ENCODE peak calls at places on chromosome 15, in six cellular contexts. One of them, this sample, is unnamed.

GRCh38 chr15:99969261-99969960 is 236.2 kb upstream of the LYSMD4 start:
- DNase-seq in HCT116: no peak
- DNase-seq in HepG2: no peak
- DNase-seq in spleen: peak
- DNase-seq in uterus: no peak
- DNase-seq in NB4: no peak
- DNase-seq in this sample: no peak

GRCh38 chr15:23497710-23498111 is 50.7 kb upstream of the GOLGA6L2 start:
- DNase-seq in HCT116: no peak
- DNase-seq in HepG2: no peak
- DNase-seq in spleen: no peak
- DNase-seq in uterus: no peak
- DNase-seq in NB4: peak
- DNase-seq in this sample: no peak

GRCh38 chr15:77023576-77024272 is 28.8 kb downstream of the PSTPIP1 start:
- DNase-seq in HCT116: no peak
- DNase-seq in HepG2: no peak
- DNase-seq in spleen: peak
- DNase-seq in uterus: peak
- DNase-seq in NB4: no peak
- DNase-seq in this sample: peak

GRCh38 chr15:66293085-66293418 is 316 bp upstream of the DIS3L start:
- DNase-seq in HCT116: no peak
- DNase-seq in HepG2: no peak
- DNase-seq in spleen: no peak
- DNase-seq in uterus: no peak
- DNase-seq in NB4: peak
- DNase-seq in this sample: no peak

GRCh38 chr15:84656972-84657371 is 1.0 kb downstream of the NMB start:
- DNase-seq in HCT116: no peak
- DNase-seq in HepG2: no peak
- DNase-seq in spleen: no peak
- DNase-seq in uterus: no peak
- DNase-seq in NB4: no peak
- DNase-seq in this sample: no peak

GRCh38 chr15:31264534-31265089 is 62.0 kb upstream of the KLF13 start:
- DNase-seq in HCT116: no peak
- DNase-seq in HepG2: no peak
- DNase-seq in spleen: no peak
- DNase-seq in uterus: no peak
- DNase-seq in NB4: no peak
- DNase-seq in this sample: no peak

GRCh38 chr15:75238150-75238549 is 20.0 kb upstream of the GOLGA6C start:
- DNase-seq in HCT116: no peak
- DNase-seq in HepG2: no peak
- DNase-seq in spleen: peak
- DNase-seq in uterus: peak
- DNase-seq in NB4: no peak
- DNase-seq in this sample: no peak

GRCh38 chr15:36936652-36937051 is 163.7 kb downstream of the MEIS2 start:
- DNase-seq in HCT116: no peak
- DNase-seq in HepG2: no peak
- DNase-seq in spleen: no peak
- DNase-seq in uterus: no peak
- DNase-seq in NB4: no peak
- DNase-seq in this sample: no peak

GRCh38 chr15:74414603-74415338 is 19.0 kb downstream of the SEMA7A start:
- DNase-seq in HCT116: no peak
- DNase-seq in HepG2: no peak
- DNase-seq in spleen: no peak
- DNase-seq in uterus: no peak
- DNase-seq in NB4: peak
- DNase-seq in this sample: no peak

GRCh38 chr15:26628879-26629529 is 143.9 kb downstream of the GABRB3 start:
- DNase-seq in HCT116: no peak
- DNase-seq in HepG2: no peak
- DNase-seq in spleen: peak
- DNase-seq in uterus: peak
- DNase-seq in NB4: no peak
- DNase-seq in this sample: peak

GRCh38 chr15:72835289-72835890 is 51.8 kb upstream of the ADPGK start:
- DNase-seq in HCT116: peak
- DNase-seq in HepG2: peak
- DNase-seq in spleen: no peak
- DNase-seq in uterus: no peak
- DNase-seq in NB4: peak
- DNase-seq in this sample: no peak

GRCh38 chr15:79661411-79661810 is 229.3 kb downstream of the MINAR1 start:
- DNase-seq in HCT116: no peak
- DNase-seq in HepG2: no peak
- DNase-seq in spleen: no peak
- DNase-seq in uterus: no peak
- DNase-seq in NB4: no peak
- DNase-seq in this sample: no peak

GRCh38 chr15:59165726-59166125 is 40.9 kb upstream of the LDHAL6B start:
- DNase-seq in HCT116: no peak
- DNase-seq in HepG2: no peak
- DNase-seq in spleen: no peak
- DNase-seq in uterus: no peak
- DNase-seq in NB4: no peak
- DNase-seq in this sample: no peak

DNA sequence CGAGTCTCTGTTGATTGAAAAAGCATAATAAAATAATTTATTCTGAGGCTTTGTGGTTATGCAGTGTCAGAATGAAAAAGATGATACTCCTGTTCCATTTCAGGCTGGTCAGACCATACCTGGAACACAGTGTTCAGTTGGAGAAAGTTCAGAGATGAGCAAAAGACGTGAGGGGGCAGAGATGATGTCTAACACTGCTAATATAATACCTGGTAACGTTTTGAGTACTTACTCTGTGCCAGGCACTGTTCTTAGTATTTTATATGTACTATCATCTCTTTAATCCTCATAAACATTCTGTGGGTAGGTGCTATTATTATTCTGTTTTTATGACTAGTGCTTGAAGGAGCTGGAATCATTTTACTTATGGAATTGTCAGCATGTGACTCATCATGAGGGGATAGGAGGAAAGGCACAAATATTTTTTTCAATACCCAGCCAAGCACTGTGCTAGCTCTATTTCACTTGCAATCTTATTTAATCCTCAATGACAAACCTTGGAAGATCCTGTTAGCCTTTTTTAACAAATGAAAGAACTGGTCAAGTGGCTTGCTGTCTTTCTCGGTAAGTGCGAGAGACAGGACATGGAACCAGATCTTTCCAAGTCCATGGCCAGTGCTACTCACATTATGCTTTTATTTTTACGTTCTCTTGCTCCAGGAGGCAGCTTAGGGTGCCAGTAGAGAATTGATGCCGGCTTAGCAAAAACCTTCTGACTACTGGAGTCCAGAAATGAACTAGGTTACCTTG is 31.9 kb downstream of the IQGAP1 start:
- DNase-seq in HCT116: no peak
- DNase-seq in HepG2: no peak
- DNase-seq in spleen: no peak
- DNase-seq in uterus: no peak
- DNase-seq in NB4: no peak
- DNase-seq in this sample: no peak
- TF ChIP-seq POLR2A in HCT116: no peak
- TF ChIP-seq POLR2A in HepG2: no peak
- TF ChIP-seq POLR2A in spleen: no peak
- TF ChIP-seq POLR2A in uterus: peak
- TF ChIP-seq POLR2A in NB4: no peak
- TF ChIP-seq POLR2A in this sample: no peak

GRCh38 chr15:43209059-43209824 is 11.6 kb downstream of the EPB42 start:
- DNase-seq in HCT116: no peak
- DNase-seq in HepG2: peak
- DNase-seq in spleen: no peak
- DNase-seq in uterus: no peak
- DNase-seq in NB4: peak
- DNase-seq in this sample: no peak
- TF ChIP-seq CTCF in HCT116: no peak
- TF ChIP-seq CTCF in HepG2: peak
- TF ChIP-seq CTCF in spleen: no peak
- TF ChIP-seq CTCF in uterus: no peak
- TF ChIP-seq CTCF in NB4: peak
- TF ChIP-seq CTCF in this sample: no peak

DNA sequence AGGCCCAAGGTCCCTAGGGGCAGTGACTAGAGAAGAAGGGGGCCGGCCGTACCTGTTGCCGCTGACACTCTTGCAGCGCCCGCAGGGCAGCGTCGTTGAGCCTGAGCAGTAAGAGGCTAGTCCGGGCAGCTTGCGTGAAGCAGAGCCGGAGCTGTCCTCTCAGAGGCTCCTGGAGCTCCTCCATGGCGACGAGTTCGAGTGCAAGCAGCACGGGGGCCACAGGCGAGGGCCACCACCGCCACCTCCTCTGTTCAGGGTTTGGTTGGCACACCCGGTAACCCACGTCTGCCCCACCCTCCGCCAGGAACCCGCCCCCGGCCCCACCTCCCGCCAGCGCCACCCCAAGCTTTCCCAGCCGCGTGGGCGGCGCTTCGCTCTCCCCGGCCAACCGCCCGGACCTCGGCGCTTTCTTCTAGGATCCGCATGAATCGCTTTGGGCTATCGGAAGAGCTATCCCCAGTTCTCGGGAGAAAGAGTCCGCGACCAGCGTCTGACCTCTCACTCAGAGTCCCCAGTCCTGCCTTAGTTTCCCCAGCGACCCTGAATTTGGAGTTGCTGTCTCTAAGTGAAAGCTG is at the start of gene ELL3:
- DNase-seq in HCT116: peak
- DNase-seq in HepG2: peak
- DNase-seq in spleen: peak
- DNase-seq in uterus: peak
- DNase-seq in NB4: peak
- DNase-seq in this sample: peak
- TF ChIP-seq POLR2A in HCT116: peak
- TF ChIP-seq POLR2A in HepG2: peak
- TF ChIP-seq POLR2A in spleen: no peak
- TF ChIP-seq POLR2A in uterus: no peak
- TF ChIP-seq POLR2A in NB4: peak
- TF ChIP-seq POLR2A in this sample: no peak

DNA sequence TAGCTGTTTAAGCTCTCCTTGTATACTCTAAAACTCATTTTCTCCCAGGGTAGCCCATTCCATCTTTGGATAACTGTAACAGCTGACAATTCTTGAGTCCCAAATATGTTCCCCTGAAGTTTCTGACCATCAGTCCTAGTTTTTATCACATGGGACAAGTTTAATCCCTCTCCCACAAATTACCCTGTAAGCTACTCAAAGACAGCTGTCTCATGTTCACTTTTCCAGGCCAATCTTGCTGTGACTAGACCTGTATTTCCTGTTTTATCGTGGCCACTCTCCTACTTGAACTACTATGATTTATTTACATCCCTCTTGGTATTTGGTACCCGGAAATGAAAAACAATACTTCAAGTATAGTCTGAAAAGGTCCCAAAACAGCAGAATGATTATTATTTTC is 95.0 kb upstream of the MEX3B start:
- DNase-seq in HCT116: no peak
- DNase-seq in HepG2: no peak
- DNase-seq in spleen: no peak
- DNase-seq in uterus: no peak
- DNase-seq in NB4: no peak
- DNase-seq in this sample: no peak
- TF ChIP-seq CTCF in HCT116: no peak
- TF ChIP-seq CTCF in HepG2: no peak
- TF ChIP-seq CTCF in spleen: no peak
- TF ChIP-seq CTCF in uterus: no peak
- TF ChIP-seq CTCF in NB4: no peak
- TF ChIP-seq CTCF in this sample: no peak

DNA sequence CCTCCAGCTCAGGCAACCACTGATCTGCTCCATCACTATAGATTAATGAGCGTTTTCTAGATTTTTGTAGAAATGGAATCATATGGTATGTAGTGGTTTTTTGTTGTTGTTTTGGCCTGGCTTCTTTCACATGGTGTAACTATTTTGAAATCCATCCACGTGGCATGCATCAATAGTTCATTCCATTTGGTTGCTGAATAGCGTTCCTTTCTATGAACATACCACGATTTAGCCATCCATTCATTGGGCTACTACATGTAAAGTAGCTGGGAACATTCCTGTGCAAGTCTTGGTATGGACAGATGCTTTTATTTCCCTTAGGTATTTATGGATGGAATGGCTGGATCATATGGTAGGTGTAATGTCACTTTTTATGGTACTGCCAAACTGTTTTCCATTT is 10.7 kb upstream of the CHSY1 start:
- DNase-seq in HCT116: no peak
- DNase-seq in HepG2: no peak
- DNase-seq in spleen: no peak
- DNase-seq in uterus: no peak
- DNase-seq in NB4: no peak
- DNase-seq in this sample: no peak
- TF ChIP-seq POLR2A in HCT116: no peak
- TF ChIP-seq POLR2A in HepG2: no peak
- TF ChIP-seq POLR2A in spleen: no peak
- TF ChIP-seq POLR2A in uterus: no peak
- TF ChIP-seq POLR2A in NB4: no peak
- TF ChIP-seq POLR2A in this sample: no peak